ENCODE peak calls at places on chromosomes 6 and 20, in ten cellular contexts. Q is fibroblast of pulmonary artery; L is brain microvascular endothelial cell; W is Right ventricle myocardium superior; T is choroid plexus epithelial cell; D is CD4-positive, alpha-beta T cell; Y is right lobe of liver; B is stimulated activated CD8-positive, alpha-beta memory T cell treated with anti-CD3 and anti-CD28 coated beads, Interleukin-4, amount 100 ng/mL, for 24 hours; M is activated naive CD4-positive, alpha-beta T cell treated with anti-CD3 and anti-CD28 coated beads for 36 hours; Z is RCC 7860. H is an unnamed sample.
A peak's percentile ranks its signal among the peaks of the same experiment; 100 is the strongest.

GRCh38 chr20:63591147-63591533 is 17.1 kb upstream of the HELZ2 start:
- DNase-seq in Q (no peak), L (no peak), W (no peak), T (no peak), D (no peak), Y (peak; percentile 3), B (no peak), M (no peak), Z (no peak), H (no peak)

GRCh38 chr20:3121271-3121911 is 36.9 kb upstream of the AVP start:
- DNase-seq in Q (no peak), L (no peak), W (no peak), T (no peak), D (peak; percentile 39), Y (no peak), B (no peak), M (no peak), Z (no peak), H (no peak)

GRCh38 chr6:24981385-24981758 is 45.6 kb upstream of the RIPOR2 start:
- DNase-seq in Q (peak; percentile 40), L (peak; percentile 62), W (no peak), T (peak; percentile 50), D (no peak), Y (no peak), B (no peak), M (no peak), Z (no peak), H (no peak)

GRCh38 chr20:41058007-41058673 is 29.5 kb downstream of the TOP1 start:
- DNase-seq in Q (peak; percentile 77), L (peak; percentile 86), W (no peak), T (peak; percentile 75), D (no peak), Y (no peak), B (no peak), M (peak; percentile 56), Z (peak; percentile 73), H (peak; percentile 65)

GRCh38 chr6:166757226-166758135 is 130.4 kb upstream of the RPS6KA2 start:
- DNase-seq in Q (peak; percentile 25), L (peak; percentile 39), W (no peak), T (peak; percentile 72), D (no peak), Y (no peak), B (no peak), M (peak; percentile 62), Z (no peak), H (no peak)

GRCh38 chr6:3444276-3445088 is 12.4 kb downstream of the SLC22A23 start:
- DNase-seq in Q (no peak), L (no peak), W (no peak), T (no peak), D (no peak), Y (no peak), B (no peak), M (no peak), Z (no peak), H (no peak)

GRCh38 chr20:5680227-5680626 is 70.0 kb upstream of the SHLD1 start:
- DNase-seq in Q (no peak), L (no peak), W (no peak), T (peak; percentile 43), D (no peak), Y (no peak), B (no peak), M (no peak), Z (no peak), H (no peak)

GRCh38 chr6:5665667-5666066 is 341.1 kb downstream of the NRN1 start:
- DNase-seq in Q (no peak), L (no peak), W (no peak), T (no peak), D (no peak), Y (no peak), B (no peak), M (peak; percentile 14), Z (no peak), H (no peak)

GRCh38 chr6:166415306-166415705 is 32.6 kb upstream of the MPC1 start:
- DNase-seq in Q (no peak), L (no peak), W (no peak), T (no peak), D (no peak), Y (no peak), B (no peak), M (peak; percentile 66), Z (no peak), H (no peak)

GRCh38 chr6:14431375-14432330 is 314.1 kb downstream of the CD83 start:
- DNase-seq in Q (no peak), L (no peak), W (no peak), T (no peak), D (no peak), Y (no peak), B (no peak), M (no peak), Z (no peak), H (no peak)

GRCh38 chr20:62549029-62549428 is 73.2 kb upstream of the GATA5 start:
- DNase-seq in Q (no peak), L (no peak), W (no peak), T (no peak), D (no peak), Y (no peak), B (no peak), M (no peak), Z (no peak), H (no peak)